ENCODE peak calls at places on chromosome 14, in five cellular contexts. U is CD4-positive, alpha-beta memory T cell; V is lung; W is ovary; Z is tibial artery. O is an unnamed sample.

GRCh38 chr14:23513466-23514008 is 38.0 kb downstream of the ZFHX2 start:
- DNase-seq in U (no peak), V (no peak), W (no peak), Z (no peak), O (no peak)

GRCh38 chr14:31934767-31935266 is 142.3 kb upstream of the ARHGAP5 start:
- DNase-seq in U (peak; percentile 29), V (no peak), W (peak; percentile 37), Z (no peak), O (peak; percentile 85)

GRCh38 chr14:58288106-58288792 is 10.1 kb upstream of the ARID4A start:
- DNase-seq in U (no peak), V (no peak), W (no peak), Z (no peak), O (no peak)

GRCh38 chr14:20680843-20681347 is 3.5 kb upstream of the RNASE4 start:
- DNase-seq in U (no peak), V (no peak), W (no peak), Z (no peak), O (no peak)

GRCh38 chr14:89308232-89308959 is 108.6 kb downstream of the FOXN3 start:
- DNase-seq in U (no peak), V (no peak), W (no peak), Z (no peak), O (no peak)

GRCh38 chr14:88499225-88499624 is 55.6 kb downstream of the PTPN21 start:
- DNase-seq in U (no peak), V (no peak), W (no peak), Z (no peak), O (no peak)

GRCh38 chr14:99118046-99118721 is 153.8 kb downstream of the BCL11B start:
- DNase-seq in U (no peak), V (peak; percentile 26), W (no peak), Z (no peak), O (peak; percentile 84)

GRCh38 chr14:90785474-90785873 is 30.8 kb downstream of the TTC7B start:
- DNase-seq in U (no peak), V (peak; percentile 40), W (peak; percentile 59), Z (peak; percentile 42), O (peak; percentile 72)

GRCh38 chr14:61719344-61720301 is 24.3 kb downstream of the HIF1A start:
- DNase-seq in U (peak; percentile 26), V (no peak), W (no peak), Z (no peak), O (no peak)

GRCh38 chr14:28603606-28604005 is 163.0 kb upstream of the FOXG1 start:
- DNase-seq in U (no peak), V (no peak), W (no peak), Z (no peak), O (no peak)

GRCh38 chr14:93917141-93917540 is 10.0 kb upstream of the FAM181A start:
- DNase-seq in U (no peak), V (no peak), W (no peak), Z (no peak), O (no peak)

GRCh38 chr14:95069018-95069417 is 88.3 kb downstream of the DICER1 start:
- DNase-seq in U (no peak), V (no peak), W (no peak), Z (no peak), O (no peak)
- H3K36me3 ChIP-seq in U (no peaks in the 10 kb centered on the region), V (no peaks in the 10 kb centered on the region), W (no peaks in the 10 kb centered on the region), Z (no peaks in the 10 kb centered on the region), O (no peaks in the 10 kb centered on the region)

DNA sequence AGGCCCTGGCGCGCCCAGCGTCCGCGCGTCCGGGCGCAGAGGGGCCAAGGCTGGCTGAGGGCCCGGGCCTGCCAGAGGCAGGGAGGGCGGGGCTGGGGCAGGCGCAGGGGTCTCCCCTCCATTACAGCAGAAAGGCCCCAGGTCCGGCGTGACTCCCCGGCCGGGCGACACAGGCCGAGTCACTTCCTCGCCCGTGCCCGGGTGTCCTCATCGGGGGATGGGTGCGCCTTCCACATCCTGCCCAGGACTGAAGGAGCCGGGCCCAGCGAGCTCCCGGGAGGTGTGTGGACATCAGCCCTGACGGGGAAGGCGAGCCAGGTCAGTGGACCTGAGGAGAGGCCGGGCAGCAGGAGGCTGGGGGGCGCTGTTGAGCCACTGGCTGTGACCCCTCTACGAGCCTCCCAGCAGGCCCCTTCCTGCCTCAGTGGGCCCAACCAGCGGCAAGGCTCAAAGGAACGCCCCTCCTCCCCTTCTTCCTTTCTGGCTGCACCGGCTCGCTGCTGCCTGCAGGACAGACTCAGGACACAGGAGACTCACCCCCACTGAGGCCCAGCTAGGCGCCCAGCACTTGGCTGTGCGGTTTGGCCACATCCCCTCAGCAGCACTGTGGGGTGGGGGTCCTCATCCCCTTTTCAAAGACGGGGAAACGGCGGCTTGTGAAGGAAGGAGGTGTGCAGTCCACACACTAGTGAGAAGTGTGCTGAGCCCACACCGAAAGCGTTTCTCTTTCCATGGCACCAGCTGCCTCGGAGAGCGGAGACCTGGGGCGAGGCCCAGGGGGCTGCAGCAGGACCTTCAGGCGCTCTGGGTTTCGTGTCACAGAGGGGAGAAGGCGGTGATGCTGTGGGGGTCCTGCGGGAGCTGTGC is 606 bp downstream of the TNFAIP2 start:
- DNase-seq in U (no peak), V (peak; percentile 56), W (peak; percentile 63), Z (peak; percentile 72), O (peak; percentile 70)
- H3K4me3 ChIP-seq in U (no peak overlapping the region), V (peak overlapping the region; percentile 49), W (peak overlapping the region; percentile 40), Z (peak overlapping the region; percentile 51), O (peak overlapping the region; percentile 55)

GRCh38 chr14:50929506-50929905 is 14.8 kb downstream of the PYGL start:
- DNase-seq in U (no peak), V (no peak), W (no peak), Z (no peak), O (no peak)

GRCh38 chr14:50928002-50928635 is 16.2 kb downstream of the PYGL start:
- DNase-seq in U (no peak), V (peak; percentile 62), W (no peak), Z (peak; percentile 33), O (no peak)

GRCh38 chr14:50932592-50933500 is 11.4 kb downstream of the PYGL start:
- DNase-seq in U (no peak), V (no peak), W (no peak), Z (no peak), O (no peak)

GRCh38 chr14:50935126-50936090 is 8.9 kb downstream of the PYGL start:
- DNase-seq in U (no peak), V (no peak), W (no peak), Z (no peak), O (no peak)

GRCh38 chr14:50932159-50932558 is 12.1 kb downstream of the PYGL start:
- DNase-seq in U (no peak), V (no peak), W (no peak), Z (no peak), O (no peak)
- H3K4me1 ChIP-seq in U (no peaks in the 10 kb centered on the region), V (no peaks in the 10 kb centered on the region), W (no peaks in the 10 kb centered on the region), Z (no peaks in the 10 kb centered on the region), O (no peaks in the 10 kb centered on the region)

DNA sequence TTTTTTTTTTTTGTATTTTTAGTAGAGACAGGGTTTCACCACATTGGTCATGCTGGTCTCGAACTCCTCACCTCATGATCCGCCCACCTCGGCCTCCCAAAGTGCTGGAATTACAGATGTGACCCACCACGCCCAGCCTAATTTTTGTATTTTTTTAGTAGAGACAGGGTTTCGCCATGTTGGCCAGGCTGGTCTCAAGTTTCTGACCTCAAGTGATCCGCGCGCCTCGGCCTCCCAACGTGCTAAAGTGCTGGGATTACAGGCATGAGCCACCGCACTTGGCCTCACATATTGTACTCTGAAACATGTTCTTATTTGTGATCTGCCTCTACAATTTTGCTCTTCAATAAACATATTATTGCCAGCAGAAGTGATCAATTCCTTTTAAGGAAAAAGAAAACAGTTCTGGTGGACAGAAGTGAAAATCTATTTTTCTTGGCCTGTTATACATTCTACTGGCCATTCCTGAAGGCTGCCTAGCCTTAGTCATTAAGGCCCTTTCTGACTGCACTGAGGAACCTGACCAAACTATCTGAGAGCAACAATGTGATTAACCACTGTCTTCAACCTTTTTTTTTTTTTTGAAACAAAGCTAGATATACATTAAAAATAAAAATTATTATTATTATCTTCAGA is 36.1 kb downstream of the SNX6 start:
- DNase-seq in U (no peak), V (no peak), W (no peak), Z (peak; percentile 25), O (no peak)
- H3K36me3 ChIP-seq in U (peaks cover 63% of the 10 kb centered on the region), V (peaks cover 48% of the 10 kb centered on the region), W (no peaks in the 10 kb centered on the region), Z (peaks cover 99% of the 10 kb centered on the region), O (peaks cover 54% of the 10 kb centered on the region)

GRCh38 chr14:68628605-68629310 is 164.1 kb downstream of the ZFP36L1 start:
- DNase-seq in U (peak; percentile 64), V (peak; percentile 62), W (no peak), Z (no peak), O (peak; percentile 54)
- H3K4me3 ChIP-seq in U (peak overlapping the region; percentile 41), V (no peak overlapping the region), W (peak overlapping the region; percentile 8), Z (no peak overlapping the region), O (peak overlapping the region; percentile 66)

GRCh38 chr14:64704145-64704742 is at the start of gene PLEKHG3:
- DNase-seq in U (peak; percentile 43), V (peak; percentile 76), W (peak; percentile 89), Z (peak; percentile 60), O (peak; percentile 93)

GRCh38 chr14:64706552-64707193 is 2.4 kb downstream of the PLEKHG3 start:
- DNase-seq in U (no peak), V (no peak), W (peak; percentile 58), Z (peak; percentile 17), O (peak; percentile 65)

GRCh38 chr14:64704743-64705405 is 650 bp downstream of the PLEKHG3 start:
- DNase-seq in U (no peak), V (no peak), W (peak; percentile 65), Z (peak; percentile 46), O (no peak)

GRCh38 chr14:64706119-64706465 is 1.9 kb downstream of the PLEKHG3 start:
- DNase-seq in U (no peak), V (no peak), W (no peak), Z (peak; percentile 16), O (no peak)

GRCh38 chr14:64705406-64706118 is 1.3 kb downstream of the PLEKHG3 start:
- DNase-seq in U (peak; percentile 43), V (no peak), W (no peak), Z (peak; percentile 66), O (no peak)
- H3K4me1 ChIP-seq in U (peaks cover 80% of the 10 kb centered on the region), V (no peaks in the 10 kb centered on the region), W (peaks cover 35% of the 10 kb centered on the region), Z (peaks cover 46% of the 10 kb centered on the region), O (peaks cover 62% of the 10 kb centered on the region)

DNA sequence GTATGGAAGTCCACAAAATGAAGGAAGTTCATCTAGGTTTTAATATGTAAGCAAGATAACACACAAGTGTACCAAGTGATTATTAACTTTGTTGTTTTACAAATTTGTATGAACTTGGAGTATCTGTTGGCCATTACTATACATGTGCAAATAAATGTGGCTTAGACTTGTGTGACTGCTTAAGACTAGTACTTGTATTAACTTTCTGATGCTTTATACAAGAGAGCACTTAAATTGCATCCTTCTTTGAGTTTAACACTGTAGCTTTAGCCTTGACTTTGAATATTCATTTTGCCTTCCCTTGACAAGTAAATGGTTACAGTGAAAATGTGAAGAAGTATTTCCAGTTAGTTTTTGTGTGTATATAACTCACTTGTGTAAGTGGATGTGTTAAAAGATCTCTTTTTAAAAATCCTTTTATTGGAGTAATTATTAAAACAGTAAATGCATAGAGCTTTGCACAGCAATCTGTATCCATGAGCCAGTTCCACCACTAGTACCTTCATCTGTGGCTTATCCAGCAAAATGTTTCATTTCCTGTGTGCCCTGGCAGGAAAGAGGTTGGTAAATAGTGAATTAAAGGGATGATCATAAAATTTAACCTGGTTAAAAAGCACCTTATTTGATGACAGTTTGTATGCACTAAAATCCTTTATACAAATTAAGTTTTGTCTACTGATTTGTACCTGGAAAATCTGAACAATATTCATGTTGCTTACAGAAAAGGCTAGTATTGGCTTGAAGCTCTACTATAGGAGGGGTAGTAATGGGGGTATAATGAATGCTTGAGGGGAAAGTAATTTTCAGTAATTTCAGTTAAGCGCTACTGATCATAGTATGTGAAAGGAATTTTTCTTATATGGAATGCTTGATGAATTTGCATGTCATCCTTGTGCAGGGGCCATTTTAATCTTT is 8.0 kb downstream of the PNN start:
- DNase-seq in U (no peak), V (no peak), W (no peak), Z (no peak), O (no peak)
- H3K36me3 ChIP-seq in U (peaks cover 36% of the 10 kb centered on the region), V (peaks cover 28% of the 10 kb centered on the region), W (no peaks in the 10 kb centered on the region), Z (peaks cover 63% of the 10 kb centered on the region), O (peaks cover 68% of the 10 kb centered on the region)